ENCODE peak calls at places on chromosome 9, in ten cellular contexts. P is testis; U is left ventricle myocardium inferior; L is fibroblast of pulmonary artery; E is lung; R is CD4-positive, alpha-beta T cell; F is OCI-LY7; N is B cell; T is DND-41; O is glutamatergic neuron. V is an unnamed sample.

GRCh38 chr9:132578367-132578932 is 4.0 kb upstream of the BARHL1 start:
- DNase-seq in L (no peak), N (no peak), R (no peak), F (no peak), E (no peak), P (no peak), O (no peak), T (no peak), U (no peak), V (no peak)

GRCh38 chr9:14340994-14341393 is 27.1 kb upstream of the NFIB start:
- DNase-seq in R (no peak), U (no peak), P (no peak), N (no peak), E (no peak), F (no peak), T (no peak), O (no peak), L (no peak), V (no peak)

GRCh38 chr9:106945727-106946690 is 83.0 kb downstream of the ZNF462 start:
- DNase-seq in N (no peak), U (no peak), R (no peak), E (no peak), F (no peak), O (no peak), P (no peak), L (peak), T (no peak), V (no peak)

GRCh38 chr9:32424616-32425015 is 40.2 kb downstream of the ACO1 start:
- DNase-seq in O (no peak), U (no peak), L (no peak), T (no peak), E (no peak), F (no peak), R (no peak), N (no peak), P (no peak), V (no peak)

GRCh38 chr9:2016411-2017208 is 1.5 kb downstream of the SMARCA2 start:
- DNase-seq in L (peak), T (peak), P (peak), E (peak), N (peak), O (peak), U (peak), F (peak), R (peak), V (peak)

GRCh38 chr9:91824591-91825339 is 125.3 kb downstream of the ROR2 start:
- DNase-seq in R (no peak), L (peak), E (no peak), P (no peak), O (no peak), F (no peak), T (no peak), U (peak), N (no peak), V (no peak)

GRCh38 chr9:128685636-128686489 is 3.2 kb upstream of the SET start:
- DNase-seq in L (no peak), E (no peak), T (peak), P (no peak), R (peak), O (no peak), F (peak), N (peak), U (no peak), V (peak)

GRCh38 chr9:80163889-80164288 is 592.1 kb downstream of the TLE4 start:
- DNase-seq in O (no peak), P (no peak), U (no peak), E (no peak), R (no peak), T (no peak), N (peak), F (no peak), L (no peak), V (no peak)

GRCh38 chr9:35415769-35416427 is 74.0 kb upstream of the RUSC2 start:
- DNase-seq in U (no peak), P (no peak), O (no peak), L (no peak), T (no peak), F (no peak), N (no peak), R (no peak), E (no peak), V (no peak)
- TF ChIP-seq CTCF in U (no peak), P (no peak), O (no peak), L (no peak), T (no peak), F (peak), N (no peak), R (no peak), E (no peak), V (no peak)

DNA sequence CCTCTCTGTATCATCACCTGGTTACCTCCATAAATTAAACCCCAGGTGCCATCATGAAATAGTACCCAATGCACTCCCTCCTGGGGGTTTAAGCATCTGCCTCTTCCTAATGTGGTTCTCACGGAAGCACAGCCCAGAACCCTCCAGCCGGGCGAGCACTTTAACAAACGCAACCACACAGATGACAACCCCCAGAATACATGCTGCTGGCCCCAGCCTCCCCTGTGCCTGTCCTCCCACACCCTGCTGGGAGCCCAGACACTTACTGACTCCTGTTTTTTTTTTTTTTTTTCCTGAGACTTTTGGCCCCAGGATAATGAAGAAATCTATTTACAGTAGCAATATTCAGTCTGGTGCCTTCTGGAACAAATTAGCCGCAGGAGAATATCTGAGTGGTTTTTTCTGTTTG is 50.0 kb upstream of the COL5A1 start:
- DNase-seq in O (no peak), F (no peak), P (no peak), N (no peak), E (no peak), R (no peak), T (no peak), L (no peak), U (no peak), V (no peak)
- TF ChIP-seq CTCF in O (no peak), F (no peak), P (no peak), N (no peak), E (no peak), R (no peak), T (no peak), L (no peak), U (no peak), V (no peak)

GRCh38 chr9:135851748-135852147 is 55.6 kb downstream of the CAMSAP1 start:
- DNase-seq in F (no peak), P (no peak), L (no peak), T (no peak), U (no peak), O (no peak), E (no peak), R (no peak), N (no peak), V (no peak)
- TF ChIP-seq CTCF in F (no peak), P (no peak), L (no peak), T (no peak), U (no peak), O (no peak), E (no peak), R (no peak), N (no peak), V (no peak)

DNA sequence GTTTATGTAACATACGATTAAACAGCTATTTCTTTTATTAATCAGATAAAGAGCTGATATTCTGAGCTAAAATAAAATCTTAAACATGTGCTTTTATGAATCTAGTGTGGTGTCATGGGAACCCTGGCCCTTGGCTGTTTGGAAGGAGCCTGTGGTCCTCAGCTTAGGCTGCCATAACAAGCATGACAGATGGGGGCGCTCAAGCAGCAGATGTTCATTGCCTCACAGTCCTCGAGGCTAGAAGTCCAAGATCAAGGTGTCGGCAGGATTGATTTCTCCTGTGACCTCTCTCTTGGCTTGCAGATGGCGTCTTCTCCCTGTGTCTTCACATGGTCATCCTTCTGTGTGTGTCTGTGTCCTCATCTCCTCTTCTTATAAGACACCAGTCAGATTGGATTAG is 448.2 kb downstream of the GADD45G start:
- DNase-seq in U (no peak), N (no peak), O (peak), T (peak), P (peak), F (peak), E (no peak), R (no peak), L (no peak), V (peak)
- TF ChIP-seq CTCF in U (no peak), N (peak), O (peak), T (peak), P (no peak), F (peak), E (no peak), R (no peak), L (peak), V (peak)

GRCh38 chr9:120861935-120862334 is 15.1 kb downstream of the PHF19 start:
- DNase-seq in T (no peak), N (no peak), L (no peak), F (no peak), E (no peak), R (no peak), U (no peak), O (no peak), P (no peak), V (no peak)
- TF ChIP-seq CTCF in T (no peak), N (no peak), L (no peak), F (peak), E (no peak), R (no peak), U (no peak), O (no peak), P (no peak), V (no peak)

GRCh38 chr9:126690431-126691051 is 76.8 kb downstream of the LMX1B start:
- DNase-seq in O (peak), P (peak), L (peak), E (peak), F (peak), N (peak), U (peak), R (peak), T (peak), V (peak)
- TF ChIP-seq CTCF in O (peak), P (peak), L (peak), E (peak), F (peak), N (peak), U (peak), R (peak), T (peak), V (peak)

GRCh38 chr9:38003946-38004808 is 64.8 kb downstream of the SHB start:
- DNase-seq in E (no peak), F (no peak), O (no peak), N (no peak), P (no peak), R (no peak), T (no peak), L (no peak), U (no peak), V (no peak)

GRCh38 chr9:38004809-38005560 is 64.0 kb downstream of the SHB start:
- DNase-seq in L (no peak), F (no peak), P (no peak), U (no peak), O (no peak), T (no peak), N (no peak), E (no peak), R (no peak), V (no peak)

GRCh38 chr9:38001430-38001829 is 67.6 kb downstream of the SHB start:
- DNase-seq in N (no peak), O (no peak), L (no peak), T (no peak), E (no peak), U (no peak), R (no peak), P (no peak), F (no peak), V (no peak)

GRCh38 chr9:38000735-38001134 is 68.3 kb downstream of the SHB start:
- DNase-seq in T (no peak), E (no peak), L (no peak), N (no peak), R (no peak), U (no peak), F (no peak), P (no peak), O (no peak), V (no peak)

GRCh38 chr9:38003230-38003629 is 65.8 kb downstream of the SHB start:
- DNase-seq in O (no peak), T (peak), P (no peak), N (no peak), F (no peak), R (no peak), U (no peak), L (no peak), E (no peak), V (peak)
- TF ChIP-seq CTCF in O (no peak), T (no peak), P (no peak), N (no peak), F (no peak), R (no peak), U (no peak), L (no peak), E (no peak), V (no peak)

GRCh38 chr9:137303031-137303892 is 1.2 kb upstream of the NRARP start:
- DNase-seq in N (no peak), T (no peak), L (no peak), U (peak), E (no peak), R (no peak), P (no peak), O (no peak), F (no peak), V (no peak)

GRCh38 chr9:137305060-137305787 is 3.2 kb upstream of the NRARP start:
- DNase-seq in L (no peak), N (peak), R (peak), F (peak), O (peak), P (no peak), U (peak), E (peak), T (no peak), V (peak)

GRCh38 chr9:137303893-137304382 is 1.9 kb upstream of the NRARP start:
- DNase-seq in E (no peak), N (no peak), U (no peak), O (no peak), P (no peak), L (no peak), F (no peak), T (no peak), R (no peak), V (no peak)

GRCh38 chr9:137305788-137306545 is 3.9 kb upstream of the NRARP start:
- DNase-seq in P (no peak), L (no peak), O (peak), F (no peak), T (no peak), E (no peak), N (peak), U (peak), R (no peak), V (no peak)

DNA sequence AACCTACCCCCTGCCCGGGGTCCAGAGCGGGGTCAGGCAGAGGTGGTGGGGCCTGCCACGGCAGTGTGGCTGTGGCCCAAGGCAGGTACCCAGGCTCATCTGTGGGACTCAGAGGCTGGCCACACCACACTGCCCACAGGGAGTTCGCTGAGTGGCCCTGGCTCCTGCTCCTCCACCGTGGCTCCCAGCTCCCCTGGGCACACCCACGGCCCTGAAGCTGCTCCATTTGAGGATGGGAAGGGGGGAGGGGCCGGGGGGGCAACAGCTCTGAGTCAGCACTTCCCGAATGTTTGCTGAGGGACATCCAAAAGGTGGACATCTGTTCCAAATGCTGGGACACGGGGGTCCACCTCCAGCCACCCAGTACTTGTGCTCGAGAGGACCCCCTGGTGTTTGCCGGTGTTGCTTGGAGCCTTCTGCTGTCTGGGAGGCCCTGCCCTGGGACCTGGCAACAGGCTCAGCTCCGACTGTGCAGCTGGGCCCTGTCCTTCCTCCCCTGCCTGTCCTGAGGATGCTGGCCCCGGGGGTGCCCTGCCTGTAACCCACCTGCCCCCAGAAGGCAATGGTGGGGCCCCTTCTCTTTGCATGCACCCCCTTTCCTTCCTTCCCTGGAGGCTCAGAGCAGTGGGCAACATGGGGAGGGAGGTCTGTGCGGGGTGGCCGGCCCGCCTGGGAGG is 2.5 kb upstream of the NRARP start:
- DNase-seq in E (no peak), F (no peak), U (peak), T (no peak), O (peak), R (no peak), L (peak), P (no peak), N (no peak), V (no peak)
- TF ChIP-seq CTCF in E (no peak), F (peak), U (no peak), T (no peak), O (no peak), R (no peak), L (peak), P (no peak), N (no peak), V (no peak)

DNA sequence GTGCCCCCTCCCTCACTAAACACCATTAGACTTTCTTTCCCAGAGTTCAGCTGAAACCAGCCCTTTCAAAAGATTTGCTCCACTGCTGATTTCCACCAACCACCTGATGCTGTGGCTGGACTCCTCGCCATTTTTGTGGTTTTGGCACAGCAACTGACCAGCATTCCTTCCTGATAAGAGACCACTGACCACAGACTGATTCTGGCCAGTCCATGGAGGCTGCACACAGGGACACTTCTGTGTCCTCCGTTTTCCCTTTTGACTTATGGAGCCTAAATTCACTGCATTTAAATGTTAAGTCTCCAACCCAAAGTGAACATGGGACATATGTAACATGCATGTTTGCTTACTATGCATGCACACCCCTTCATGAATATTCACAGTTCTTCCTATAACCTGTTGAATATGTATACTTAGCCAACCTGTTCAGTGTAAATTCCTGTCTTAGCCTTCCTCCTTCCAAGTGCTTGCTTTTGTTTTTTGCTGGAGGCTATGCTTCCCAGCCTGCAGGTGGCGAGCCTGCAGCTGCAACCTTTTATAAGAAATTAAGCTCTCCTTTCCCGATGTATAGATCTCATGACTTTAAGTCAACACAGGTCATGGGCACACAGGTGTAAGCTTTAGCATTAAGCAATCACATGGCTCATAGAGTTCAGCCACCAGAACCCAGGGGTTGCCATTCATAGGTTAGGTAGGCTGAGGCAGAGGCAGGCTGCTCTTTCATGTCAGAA is 78.7 kb downstream of the ACTL7B start:
- DNase-seq in U (no peak), T (no peak), R (no peak), O (no peak), P (no peak), L (peak), F (no peak), N (no peak), E (no peak), V (no peak)
- TF ChIP-seq CTCF in U (peak), T (peak), R (no peak), O (no peak), P (no peak), L (peak), F (no peak), N (no peak), E (no peak), V (no peak)